ENCODE peak calls at places on chromosomes 7 and 10, in six cellular contexts. Q, N, A, U, O and C are unnamed samples.

GRCh38 chr10:104033966-104034365 is 51.7 kb downstream of the COL17A1 start:
- DNase-seq in Q (peak), N (no peak), A (no peak), U (no peak), O (no peak), C (no peak)

GRCh38 chr10:124646483-124647352 is 97.5 kb downstream of the FAM53B start:
- DNase-seq in Q (peak), N (peak), A (peak), U (no peak), O (peak), C (peak)

GRCh38 chr10:26737730-26738129 is 40.2 kb downstream of the PDSS1 start:
- DNase-seq in Q (no peak), N (peak), A (no peak), U (no peak), O (no peak), C (peak)

GRCh38 chr7:107332488-107333269 is 137.2 kb upstream of the GPR22 start:
- DNase-seq in Q (no peak), N (no peak), A (no peak), U (no peak), O (no peak), C (no peak)

GRCh38 chr10:35577915-35578607 is 27.1 kb upstream of the GJD4 start:
- DNase-seq in Q (no peak), N (peak), A (no peak), U (no peak), O (no peak), C (no peak)

GRCh38 chr7:140478361-140479061 is 794 bp downstream of the MKRN1 start:
- DNase-seq in Q (peak), N (peak), A (peak), U (peak), O (peak), C (peak)

GRCh38 chr10:28375399-28376354 is 72.8 kb upstream of the MPP7 start:
- DNase-seq in Q (no peak), N (peak), A (peak), U (no peak), O (peak), C (peak)

GRCh38 chr10:23157691-23158369 is 34.3 kb upstream of the PTF1A start:
- DNase-seq in Q (no peak), N (peak), A (peak), U (no peak), O (peak), C (peak)